ENCODE peak calls at places on chromosome 19, in seven cellular contexts. Y is H9, N is IMR-90, P is neuronal stem cell, U is H1, Z is mesendoderm, H is trophoblast cell. B is an unnamed sample.
A peak's percentile ranks its signal among the peaks of the same experiment; 100 is the strongest.

GRCh38 chr19:5235458-5236219 is 105.0 kb downstream of the PTPRS start:
- DNase-seq in Y (no peak), N (no peak), P (no peak), U (no peak), Z (no peak), H (no peak), B (no peak)

GRCh38 chr19:4987286-4987685 is 18.4 kb downstream of the KDM4B start:
- DNase-seq in Y (no peak), N (no peak), P (no peak), U (no peak), Z (peak; percentile 68), H (no peak), B (peak; percentile 38)

GRCh38 chr19:23554548-23554947 is 132.5 kb downstream of the ZNF675 start:
- DNase-seq in Y (no peak), N (no peak), P (no peak), U (no peak), Z (no peak), H (peak; percentile 74), B (no peak)

GRCh38 chr19:32581704-32582164 is 744 bp downstream of the PDCD5 start:
- DNase-seq in Y (peak; percentile 31), N (peak; percentile 66), P (no peak), U (peak; percentile 54), Z (peak; percentile 37), H (peak; percentile 72), B (peak; percentile 87)

GRCh38 chr19:35519291-35519690 is 5.8 kb upstream of the DMKN start:
- DNase-seq in Y (no peak), N (peak; percentile 27), P (no peak), U (no peak), Z (no peak), H (no peak), B (no peak)

GRCh38 chr19:49151339-49152217 is 3.6 kb downstream of the HRC start:
- DNase-seq in Y (peak; percentile 99), N (peak; percentile 11), P (no peak), U (peak; percentile 100), Z (peak; percentile 97), H (peak; percentile 97), B (peak; percentile 60)

GRCh38 chr19:47109541-47110375 is 3.8 kb downstream of the ZC3H4 start:
- DNase-seq in Y (no peak), N (peak; percentile 49), P (no peak), U (no peak), Z (peak; percentile 60), H (no peak), B (peak; percentile 65)

GRCh38 chr19:31979362-31979761 is 366.0 kb upstream of the ZNF507 start:
- DNase-seq in Y (no peak), N (no peak), P (no peak), U (no peak), Z (no peak), H (no peak), B (no peak)

GRCh38 chr19:14440049-14440448 is 6.9 kb downstream of the PKN1 start:
- DNase-seq in Y (no peak), N (no peak), P (no peak), U (no peak), Z (no peak), H (peak; percentile 6), B (no peak)

GRCh38 chr19:49684251-49684982 is 5.0 kb upstream of the ADM5 start:
- DNase-seq in Y (peak; percentile 68), N (no peak), P (no peak), U (peak; percentile 84), Z (peak; percentile 39), H (no peak), B (no peak)

GRCh38 chr19:15456871-15457700 is 7.3 kb downstream of the RASAL3 start:
- DNase-seq in Y (peak; percentile 99), N (no peak), P (no peak), U (peak; percentile 91), Z (peak; percentile 84), H (peak; percentile 29), B (no peak)

GRCh38 chr19:5687360-5688198 is 2.5 kb upstream of the RPL36 start:
- DNase-seq in Y (peak; percentile 37), N (no peak), P (no peak), U (no peak), Z (no peak), H (no peak), B (no peak)

GRCh38 chr19:14116918-14117578 is 514 bp downstream of the PRKACA start:
- DNase-seq in Y (no peak), N (no peak), P (no peak), U (no peak), Z (no peak), H (no peak), B (no peak)

GRCh38 chr19:44741258-44741731 is 7.2 kb upstream of the BCL3 start:
- DNase-seq in Y (no peak), N (no peak), P (no peak), U (no peak), Z (no peak), H (no peak), B (peak; percentile 57)

GRCh38 chr19:39126312-39126561 is 651 bp downstream of the PAK4 start:
- DNase-seq in Y (no peak), N (no peak), P (no peak), U (no peak), Z (no peak), H (no peak), B (no peak)

GRCh38 chr19:39125554-39126311 is at the start of gene PAK4:
- DNase-seq in Y (peak; percentile 98), N (peak; percentile 96), P (peak; percentile 98), U (peak; percentile 98), Z (peak; percentile 99), H (peak; percentile 99), B (peak; percentile 97)

GRCh38 chr19:39125199-39125553 is 410 bp upstream of the PAK4 start:
- DNase-seq in Y (no peak), N (no peak), P (no peak), U (no peak), Z (no peak), H (no peak), B (no peak)

GRCh38 chr19:39122934-39123731 is 2.5 kb upstream of the PAK4 start:
- DNase-seq in Y (no peak), N (no peak), P (no peak), U (no peak), Z (no peak), H (no peak), B (no peak)

DNA sequence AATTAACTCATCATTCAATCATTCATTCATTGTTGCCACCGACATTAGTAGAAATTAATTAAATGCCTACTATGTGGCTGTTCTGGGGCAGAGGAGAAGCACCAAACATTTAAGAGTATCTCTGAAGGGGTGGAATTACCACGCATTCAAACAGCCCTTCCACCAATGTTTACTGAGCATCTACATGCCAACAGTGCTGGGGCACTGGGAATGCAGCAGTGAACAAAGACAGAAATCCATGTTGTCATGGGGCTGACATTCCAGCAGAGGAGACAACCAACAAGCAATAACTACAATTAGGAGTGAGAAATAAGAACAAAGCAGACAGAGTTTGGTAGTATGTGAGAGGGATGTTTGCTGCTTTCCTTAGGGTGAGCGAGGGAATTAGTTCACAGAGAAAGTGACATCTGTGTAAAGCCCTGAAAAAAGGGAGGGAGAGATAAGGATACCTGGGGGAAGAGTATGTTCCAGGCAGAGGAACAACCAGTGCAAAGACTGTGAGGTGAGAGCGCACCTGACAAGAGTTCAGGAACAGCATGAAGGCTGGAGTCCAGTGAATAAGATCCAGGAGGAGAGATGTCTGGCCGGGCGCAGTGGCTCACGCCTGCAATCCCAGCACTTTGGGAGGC is 1.3 kb upstream of the PAK4 start:
- DNase-seq in Y (no peak), N (no peak), P (no peak), U (no peak), Z (peak; percentile 48), H (no peak), B (no peak)
- H4K8ac ChIP-seq in Y (no peak overlapping the region), N (no peak overlapping the region), P (no peak overlapping the region), U (no peak overlapping the region), Z (no peak overlapping the region), H (no peak overlapping the region), B (no peak overlapping the region)

DNA sequence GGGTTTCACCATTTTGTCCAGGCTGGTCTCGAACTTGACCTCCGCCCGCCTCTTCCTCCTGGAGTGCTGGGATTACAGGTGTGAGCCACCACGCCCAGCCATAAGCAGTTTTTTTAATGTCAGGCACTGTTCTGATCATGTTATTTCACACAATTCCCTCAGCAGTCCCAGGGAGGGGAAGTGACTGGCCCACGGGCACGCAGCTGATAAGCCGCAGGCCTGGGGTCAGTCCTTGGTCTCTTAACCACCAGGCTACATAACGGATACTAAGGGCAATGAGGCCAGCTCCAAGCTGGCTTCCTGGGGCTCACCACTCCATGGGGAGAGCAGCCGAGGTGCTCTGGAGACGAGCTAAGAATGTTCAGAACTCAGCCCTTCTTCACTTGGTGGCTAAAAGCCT is 13.5 kb downstream of the BRSK1 start:
- DNase-seq in Y (no peak), N (no peak), P (no peak), U (no peak), Z (no peak), H (no peak), B (no peak)
- H4K8ac ChIP-seq in Y (no peak overlapping the region), N (no peak overlapping the region), P (no peak overlapping the region), U (no peak overlapping the region), Z (no peak overlapping the region), H (no peak overlapping the region), B (no peak overlapping the region)

GRCh38 chr19:45767410-45767880 is 1.6 kb downstream of the SIX5 start:
- DNase-seq in Y (peak; percentile 77), N (peak; percentile 89), P (peak; percentile 72), U (no peak), Z (peak; percentile 66), H (peak; percentile 74), B (peak; percentile 92)

GRCh38 chr19:45769054-45769782 is at the start of gene SIX5:
- DNase-seq in Y (peak; percentile 99), N (peak; percentile 97), P (peak; percentile 99), U (peak; percentile 96), Z (peak; percentile 99), H (peak; percentile 99), B (peak; percentile 98)

GRCh38 chr19:45767881-45768643 is 990 bp downstream of the SIX5 start:
- DNase-seq in Y (peak; percentile 71), N (peak; percentile 65), P (peak; percentile 69), U (peak; percentile 79), Z (peak; percentile 80), H (peak; percentile 71), B (peak; percentile 78)

GRCh38 chr19:45769821-45770191 is 754 bp upstream of the SIX5 start:
- DNase-seq in Y (no peak), N (peak; percentile 38), P (no peak), U (peak; percentile 77), Z (no peak), H (peak; percentile 45), B (peak; percentile 68)

DNA sequence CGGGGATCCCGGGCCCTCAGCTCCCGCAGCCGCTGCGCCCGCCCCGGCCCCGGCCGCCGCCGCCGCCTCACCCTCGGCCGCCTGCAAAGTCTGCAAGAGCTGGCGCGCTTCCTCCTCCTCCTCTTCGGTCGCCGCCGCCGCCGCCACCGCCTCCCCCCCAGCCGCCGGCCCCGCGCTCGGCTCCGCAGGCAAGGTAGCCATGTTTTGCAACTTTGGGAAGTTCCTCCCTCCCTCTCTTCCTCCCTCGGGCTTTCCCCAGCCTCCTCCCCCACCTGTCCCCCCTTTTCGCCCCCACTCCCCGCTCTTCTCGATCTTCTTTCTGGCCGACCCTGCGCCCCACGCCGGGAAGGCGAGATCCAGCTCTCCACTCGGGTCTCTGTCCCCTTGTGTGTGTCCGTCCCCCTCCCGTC is 403 bp downstream of the SIX5 start:
- DNase-seq in Y (no peak), N (peak; percentile 41), P (no peak), U (peak; percentile 67), Z (peak; percentile 60), H (peak; percentile 58), B (peak; percentile 81)
- H4K8ac ChIP-seq in Y (no peak overlapping the region), N (peak overlapping the region; percentile 15), P (peak overlapping the region; percentile 52), U (peak overlapping the region; percentile 90), Z (peak overlapping the region; percentile 69), H (peak overlapping the region; percentile 21), B (peak overlapping the region; percentile 83)

DNA sequence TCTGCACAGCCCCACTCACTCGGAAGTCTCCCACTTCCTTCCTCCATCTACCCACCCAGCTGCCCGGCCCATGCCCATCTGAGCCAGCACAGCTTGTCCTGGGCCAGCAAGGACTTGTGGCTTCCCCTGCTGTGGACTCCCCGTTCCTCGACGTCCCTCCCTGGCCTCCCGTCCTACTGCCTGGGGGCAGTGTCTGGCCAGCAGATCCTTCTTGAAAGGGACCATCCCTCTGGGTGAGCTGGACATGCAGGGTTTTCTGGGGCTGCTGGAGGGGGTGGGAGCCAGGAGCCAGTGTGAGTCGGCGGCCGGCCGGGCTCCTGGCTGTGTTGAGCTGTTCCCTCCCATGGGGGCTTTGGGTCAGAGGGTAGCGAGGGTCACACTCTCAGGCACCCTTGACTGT is 26.7 kb downstream of the CRTC1 start:
- DNase-seq in Y (no peak), N (no peak), P (no peak), U (no peak), Z (no peak), H (no peak), B (no peak)
- H4K8ac ChIP-seq in Y (no peak overlapping the region), N (no peak overlapping the region), P (no peak overlapping the region), U (no peak overlapping the region), Z (no peak overlapping the region), H (no peak overlapping the region), B (no peak overlapping the region)